ENCODE peak calls at places on chromosomes 4 and X, in seven cellular contexts. S is NCI-H748 treated with DMSO at 0.1 percent for 48 hours; F is stimulated activated CD8-positive, alpha-beta memory T cell treated with anti-CD3 and anti-CD28 coated beads, Interleukin-7, amount 100 ng/mL, for 1 hour; B is uterus; G is H54; A is lower leg skin; E is AG20443. Q is an unnamed sample.
A peak's percentile ranks its signal among the peaks of the same experiment; 100 is the strongest.

GRCh38 chr4:140049924-140050681 is 103.9 kb downstream of the MAML3 start:
- DNase-seq in S (no peak), F (no peak), B (no peak), G (no peak), A (no peak), E (peak; percentile 44), Q (no peak)

GRCh38 chrX:46626566-46626965 is 53.0 kb downstream of the CHST7 start:
- DNase-seq in S (no peak), F (no peak), B (no peak), G (no peak), A (no peak), E (no peak), Q (peak; percentile 14)

GRCh38 chr4:138576684-138577083 is 334.5 kb upstream of the SLC7A11 start:
- DNase-seq in S (no peak), F (no peak), B (no peak), G (no peak), A (no peak), E (peak; percentile 22), Q (no peak)

GRCh38 chr4:7989654-7990053 is 50.0 kb upstream of the AFAP1 start:
- DNase-seq in S (no peak), F (no peak), B (no peak), G (no peak), A (no peak), E (no peak), Q (no peak)

GRCh38 chrX:39133971-39134370 is 332.7 kb downstream of the MID1IP1 start:
- DNase-seq in S (no peak), F (no peak), B (no peak), G (no peak), A (no peak), E (no peak), Q (no peak)

GRCh38 chr4:164701665-164702064 is 52.3 kb upstream of the SMIM31 start:
- DNase-seq in S (no peak), F (no peak), B (no peak), G (no peak), A (no peak), E (no peak), Q (no peak)

GRCh38 chrX:73390628-73391567 is 56.0 kb upstream of the CDX4 start:
- DNase-seq in S (no peak), F (no peak), B (no peak), G (no peak), A (no peak), E (no peak), Q (no peak)

GRCh38 chr4:146545102-146545501 is 23.4 kb upstream of the SLC10A7 start:
- DNase-seq in S (no peak), F (no peak), B (no peak), G (no peak), A (no peak), E (peak; percentile 42), Q (no peak)

GRCh38 chr4:82782626-82783025 is 16.0 kb downstream of the SCD5 start:
- DNase-seq in S (no peak), F (no peak), B (no peak), G (no peak), A (no peak), E (no peak), Q (no peak)

GRCh38 chrX:16664626-16665025 is 14.7 kb downstream of the S100G start:
- DNase-seq in S (no peak), F (no peak), B (no peak), G (no peak), A (no peak), E (no peak), Q (no peak)

GRCh38 chrX:119093991-119094741 is 21.4 kb downstream of the CT47C1 start:
- DNase-seq in S (peak; percentile 31), F (no peak), B (no peak), G (no peak), A (no peak), E (no peak), Q (no peak)

GRCh38 chr4:29151584-29151983 is 1568.6 kb upstream of the PCDH7 start:
- DNase-seq in S (no peak), F (no peak), B (no peak), G (no peak), A (no peak), E (no peak), Q (no peak)

Q was measured in gastrocnemius medialis.